ENCODE peak calls at places on chromosomes 5 and 9, in six cellular contexts. E is adrenal gland, V is breast epithelium, P is ovary, G is heart left ventricle, Q is HCT116. O is an unnamed sample.

GRCh38 chr5:111602817-111603445 is 90.6 kb upstream of the STARD4 start:
- DNase-seq in V (no peak), Q (no peak), E (no peak), P (no peak), G (no peak), O (no peak)

GRCh38 chr5:102483736-102484135 is 15.1 kb downstream of the SLCO6A1 start:
- DNase-seq in V (no peak), P (no peak), Q (no peak), E (no peak), G (no peak), O (no peak)

GRCh38 chr9:18190671-18191374 is 283.1 kb upstream of the ADAMTSL1 start:
- DNase-seq in G (no peak), Q (no peak), V (no peak), E (no peak), P (no peak), O (no peak)

GRCh38 chr5:160940725-160941124 is 88.7 kb upstream of the ATP10B start:
- DNase-seq in P (no peak), G (no peak), V (no peak), Q (no peak), E (no peak), O (no peak)

GRCh38 chr5:158698036-158698667 is 401.6 kb downstream of the EBF1 start:
- DNase-seq in V (no peak), Q (no peak), G (no peak), E (no peak), P (no peak), O (no peak)

GRCh38 chr5:67494186-67494842 is 297.7 kb upstream of the CD180 start:
- DNase-seq in Q (no peak), E (no peak), V (no peak), G (no peak), P (peak; percentile 24), O (no peak)

GRCh38 chr5:40401965-40402364 is 277.8 kb upstream of the PTGER4 start:
- DNase-seq in G (no peak), V (no peak), P (no peak), Q (no peak), E (no peak), O (no peak)

GRCh38 chr9:26261503-26262330 is 583.5 kb upstream of the TUSC1 start:
- DNase-seq in G (no peak), Q (no peak), P (no peak), V (no peak), E (no peak), O (no peak)

GRCh38 chr5:52776116-52776515 is 11.6 kb upstream of the ITGA1 start:
- DNase-seq in E (no peak), G (no peak), Q (no peak), P (no peak), V (no peak), O (no peak)

GRCh38 chr5:10461041-10461440 is 19.4 kb downstream of the ROPN1L start:
- DNase-seq in P (no peak), G (no peak), Q (no peak), E (no peak), V (no peak), O (no peak)

GRCh38 chr5:113017891-113018635 is 41.5 kb downstream of the DCP2 start:
- DNase-seq in Q (no peak), P (no peak), E (no peak), G (no peak), V (no peak), O (no peak)

GRCh38 chr5:94503677-94504076 is 114.7 kb downstream of the KIAA0825 start:
- DNase-seq in E (no peak), P (no peak), V (no peak), Q (no peak), G (no peak), O (no peak)

GRCh38 chr9:128374221-128374675 is 3.1 kb downstream of the URM1 start:
- DNase-seq in P (no peak), G (no peak), Q (no peak), V (no peak), E (no peak), O (no peak)

GRCh38 chr5:141951341-141951781 is 6.6 kb downstream of the PCDH12 start:
- DNase-seq in E (no peak), Q (no peak), P (no peak), V (no peak), G (no peak), O (no peak)

GRCh38 chr9:20831028-20831427 is 147.0 kb downstream of the FOCAD start:
- DNase-seq in V (no peak), Q (no peak), E (no peak), P (no peak), G (no peak), O (no peak)

GRCh38 chr9:79617395-79617794 is 45.6 kb downstream of the TLE4 start:
- DNase-seq in Q (no peak), E (peak; percentile 69), G (no peak), P (peak; percentile 31), V (peak; percentile 74), O (no peak)

GRCh38 chr5:150779397-150780179 is 1.0 kb downstream of the SMIM3 start:
- DNase-seq in V (no peak), P (no peak), Q (no peak), E (no peak), G (no peak), O (no peak)

GRCh38 chr9:133463234-133463863 is 3.6 kb downstream of the CACFD1 start:
- DNase-seq in E (no peak), P (no peak), V (no peak), Q (no peak), G (no peak), O (no peak)

GRCh38 chr5:80225954-80226353 is 29.9 kb downstream of the SERINC5 start:
- DNase-seq in G (no peak), E (no peak), Q (no peak), V (no peak), P (no peak), O (no peak)

GRCh38 chr9:14027114-14027812 is 286.7 kb downstream of the NFIB start:
- DNase-seq in G (peak; percentile 85), Q (no peak), E (peak; percentile 22), P (no peak), V (no peak), O (no peak)

GRCh38 chr5:176803943-176804498 is 6.3 kb upstream of the UNC5A start:
- DNase-seq in P (no peak), E (no peak), V (no peak), Q (no peak), G (no peak), O (peak; percentile 36)

GRCh38 chr5:172641359-172642045 is 439 bp downstream of the NEURL1B start:
- DNase-seq in P (peak; percentile 72), V (no peak), Q (no peak), G (no peak), E (no peak), O (no peak)

GRCh38 chr5:112210430-112211005 is 208.6 kb downstream of the EPB41L4A start:
- DNase-seq in G (peak; percentile 32), P (no peak), E (peak; percentile 24), Q (peak; percentile 16), V (no peak), O (peak; percentile 73)

GRCh38 chr5:93035194-93035593 is 545.8 kb downstream of the NR2F1-AS1 start:
- DNase-seq in P (no peak), Q (no peak), G (no peak), V (no peak), E (no peak), O (no peak)

GRCh38 chr5:11904270-11904906 is at the start of gene CTNND2:
- DNase-seq in Q (no peak), V (no peak), P (peak; percentile 41), E (no peak), G (peak; percentile 62), O (no peak)

GRCh38 chr9:38110476-38110875 is 41.4 kb upstream of the SHB start:
- DNase-seq in G (no peak), P (no peak), E (no peak), Q (no peak), V (no peak), O (no peak)

GRCh38 chr5:88883566-88884434 is 816 bp upstream of the MEF2C start:
- DNase-seq in Q (peak; percentile 50), V (peak; percentile 43), G (peak; percentile 77), E (peak; percentile 80), P (peak; percentile 74), O (peak; percentile 70)
- TF ChIP-seq POLR2A in Q (no peak), V (no peak), G (peak; percentile 71), E (peak; percentile 77), P (peak; percentile 61), O (no peak)

GRCh38 chr5:181236954-181237641 is 6.6 kb downstream of the RACK1 start:
- DNase-seq in E (no peak), Q (no peak), P (no peak), V (no peak), G (peak; percentile 13), O (no peak)
- TF ChIP-seq POLR2A in E (no peak), Q (no peak), P (no peak), V (no peak), G (no peak), O (no peak)

GRCh38 chr5:180830253-180831138 is 27.9 kb upstream of the MGAT1 start:
- DNase-seq in P (peak; percentile 71), E (peak; percentile 80), G (peak; percentile 76), Q (no peak), V (peak; percentile 62), O (peak; percentile 82)
- TF ChIP-seq POLR2A in P (peak; percentile 27), E (peak; percentile 41), G (no peak), Q (no peak), V (peak; percentile 27), O (no peak)

GRCh38 chr9:121599872-121600585 is 51.4 kb upstream of the DAB2IP start:
- DNase-seq in E (no peak), Q (no peak), P (peak; percentile 39), G (no peak), V (peak; percentile 22), O (no peak)

GRCh38 chr9:121598167-121599000 is 53.0 kb upstream of the DAB2IP start:
- DNase-seq in G (peak; percentile 93), Q (peak; percentile 67), E (peak; percentile 69), P (peak; percentile 82), V (peak; percentile 87), O (no peak)

GRCh38 chr9:121597693-121598166 is 53.7 kb upstream of the DAB2IP start:
- DNase-seq in Q (no peak), P (no peak), E (no peak), V (no peak), G (no peak), O (no peak)

GRCh38 chr9:121601234-121601633 is 50.2 kb upstream of the DAB2IP start:
- DNase-seq in E (no peak), Q (no peak), G (no peak), V (peak; percentile 32), P (no peak), O (no peak)

DNA sequence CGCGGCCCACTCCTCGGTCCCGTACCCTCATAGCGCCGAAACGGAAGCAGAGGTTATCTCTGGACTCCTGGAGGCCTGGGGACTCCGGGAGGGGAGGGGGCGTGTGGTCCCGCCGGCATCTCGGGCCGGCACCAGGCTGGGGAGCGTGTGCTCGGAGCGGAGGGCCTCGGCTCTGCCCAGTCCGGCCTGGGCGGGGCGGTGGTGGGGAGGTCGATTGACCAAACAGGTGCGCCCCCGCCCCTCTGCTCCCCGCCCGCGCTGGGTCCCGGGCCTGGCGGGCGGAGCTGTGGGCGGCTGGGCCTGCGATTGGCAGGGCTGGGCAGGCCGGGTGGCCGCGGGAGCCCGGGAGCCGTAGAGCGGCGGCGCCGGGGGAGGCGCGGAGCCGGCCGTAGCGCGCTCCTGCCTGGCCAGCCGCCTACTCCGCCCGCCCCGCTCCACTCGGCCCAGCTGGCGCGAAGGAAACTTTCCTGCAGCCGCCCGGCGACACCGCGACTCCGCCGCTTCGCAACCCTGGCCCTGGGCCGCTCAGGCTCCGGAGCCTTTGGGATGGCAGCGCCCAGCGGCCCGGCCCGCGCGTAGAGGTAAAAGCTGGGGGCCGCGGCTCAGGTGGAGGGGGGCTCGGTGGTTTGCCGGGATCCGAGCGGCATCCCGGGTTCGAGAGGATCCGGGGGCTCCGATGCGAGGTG is 52.1 kb upstream of the DAB2IP start:
- DNase-seq in E (peak; percentile 76), Q (peak; percentile 71), G (peak; percentile 88), V (peak; percentile 83), P (peak; percentile 78), O (no peak)
- TF ChIP-seq POLR2A in E (peak; percentile 41), Q (no peak), G (peak; percentile 68), V (no peak), P (peak; percentile 28), O (no peak)

O was measured in erythroblast.